ENCODE peak calls at places on chromosomes 16 and 17, in ten cellular contexts. D is AG04450; Y is activated CD8-positive, alpha-beta T cell treated with anti-CD3 and anti-CD28 coated beads for 36 hours; Z is heart left ventricle; F is kidney tubule cell; B is stimulated activated CD4-positive, alpha-beta T cell treated with anti-CD3 and anti-CD28 coated beads, Interleukin-12 subunit alpha, Interleukin-12 subunit beta, amount 100 ng/mL, for 24 hours; J is GM04503; N is Daoy; H is activated naive CD4-positive, alpha-beta T cell treated with anti-CD3 and anti-CD28 coated beads for 36 hours; W is heart right ventricle. I is an unnamed sample.

GRCh38 chr17:1211287-1211686 is 31.5 kb upstream of the ABR start:
- DNase-seq in D (no peak), F (no peak), B (no peak), W (no peak), Y (no peak), Z (no peak), H (no peak), J (no peak), N (no peak), I (no peak)

GRCh38 chr16:89141884-89142267 is 29.7 kb upstream of the CDH15 start:
- DNase-seq in B (no peak), W (no peak), Z (peak; percentile 33), Y (no peak), D (no peak), N (no peak), H (no peak), J (no peak), F (no peak), I (no peak)

GRCh38 chr17:67620636-67621035 is 97.1 kb upstream of the NOL11 start:
- DNase-seq in D (no peak), H (no peak), Y (no peak), W (no peak), N (no peak), B (no peak), Z (no peak), F (no peak), J (no peak), I (no peak)

GRCh38 chr16:89375021-89375420 is 115.3 kb downstream of the ANKRD11 start:
- DNase-seq in N (no peak), F (peak; percentile 41), Z (no peak), W (no peak), Y (no peak), B (no peak), H (no peak), D (no peak), J (no peak), I (no peak)

GRCh38 chr16:84975066-84975465 is 36.3 kb downstream of the ZDHHC7 start:
- DNase-seq in B (no peak), J (no peak), W (no peak), D (no peak), Z (no peak), F (no peak), N (no peak), H (no peak), Y (no peak), I (no peak)

GRCh38 chr17:17326275-17326875 is 23.2 kb downstream of the NT5M start:
- DNase-seq in W (no peak), Y (no peak), Z (no peak), D (no peak), F (no peak), J (no peak), H (no peak), B (no peak), N (no peak), I (no peak)

GRCh38 chr16:66948034-66948821 is 12.8 kb upstream of the CES3 start:
- DNase-seq in W (no peak), Y (no peak), D (no peak), B (no peak), N (no peak), F (peak; percentile 20), H (no peak), Z (peak; percentile 68), J (no peak), I (no peak)

GRCh38 chr17:2179615-2180295 is 123.8 kb downstream of the SMG6 start:
- DNase-seq in H (no peak), F (no peak), Y (no peak), B (no peak), N (peak; percentile 87), W (peak; percentile 60), Z (peak; percentile 71), J (peak; percentile 91), D (peak; percentile 97), I (no peak)

GRCh38 chr17:16378631-16379282 is 2.1 kb upstream of the UBB start:
- DNase-seq in B (no peak), J (no peak), F (no peak), N (no peak), W (no peak), H (no peak), D (no peak), Y (no peak), Z (no peak), I (no peak)

GRCh38 chr16:88444826-88445582 is 8.1 kb upstream of the ZFPM1 start:
- DNase-seq in H (no peak), Z (no peak), Y (no peak), F (no peak), J (no peak), W (no peak), D (no peak), N (peak; percentile 18), B (no peak), I (no peak)

GRCh38 chr17:79072544-79072943 is 2.1 kb upstream of the ENGASE start:
- DNase-seq in D (no peak), H (no peak), Z (no peak), J (no peak), F (no peak), N (no peak), Y (no peak), B (no peak), W (no peak), I (no peak)

GRCh38 chr16:82092711-82093110 is 57.7 kb downstream of the HSD17B2 start:
- DNase-seq in D (no peak), N (no peak), Y (no peak), Z (no peak), H (no peak), B (no peak), W (no peak), F (peak; percentile 47), J (no peak), I (no peak)

GRCh38 chr17:30092886-30093285 is 23.7 kb upstream of the NSRP1 start:
- DNase-seq in Z (no peak), Y (no peak), N (no peak), J (no peak), W (no peak), D (no peak), F (no peak), H (no peak), B (no peak), I (no peak)

GRCh38 chr17:5355416-5356129 is 63.9 kb downstream of the NUP88 start:
- DNase-seq in H (no peak), F (no peak), B (no peak), N (no peak), Z (no peak), Y (no peak), D (no peak), J (peak; percentile 8), W (no peak), I (no peak)

GRCh38 chr17:81287741-81288430 is 7.2 kb downstream of the SLC38A10 start:
- DNase-seq in J (no peak), F (no peak), N (no peak), H (no peak), W (no peak), Y (no peak), B (no peak), D (no peak), Z (peak; percentile 40), I (no peak)

GRCh38 chr16:89506113-89506504 is 2.1 kb upstream of the SPG7 start:
- DNase-seq in D (no peak), H (no peak), Y (no peak), W (no peak), N (no peak), Z (no peak), J (no peak), F (no peak), B (no peak), I (no peak)

GRCh38 chr16:50360033-50360778 is 8.6 kb downstream of the BRD7 start:
- DNase-seq in J (no peak), D (no peak), H (no peak), Z (no peak), F (peak; percentile 65), Y (no peak), N (no peak), W (no peak), B (no peak), I (no peak)

GRCh38 chr17:19730829-19731228 is 14.4 kb upstream of the SLC47A2 start:
- DNase-seq in H (no peak), B (no peak), J (no peak), Z (no peak), Y (no peak), W (no peak), F (no peak), N (no peak), D (no peak), I (no peak)

GRCh38 chr16:79171504-79172240 is 428.9 kb downstream of the MAF start:
- DNase-seq in W (no peak), Z (no peak), H (no peak), N (peak; percentile 38), Y (no peak), J (no peak), D (no peak), F (peak; percentile 62), B (no peak), I (no peak)

GRCh38 chr16:65543781-65544740 is 422.2 kb upstream of the CDH11 start:
- DNase-seq in F (no peak), J (no peak), N (no peak), H (no peak), D (no peak), Z (no peak), Y (no peak), W (no peak), B (no peak), I (no peak)

GRCh38 chr16:61274211-61274610 is 762.0 kb downstream of the CDH8 start:
- DNase-seq in J (no peak), W (no peak), Y (no peak), D (no peak), Z (no peak), F (no peak), H (no peak), N (no peak), B (no peak), I (no peak)

GRCh38 chr16:51697454-51697853 is 546.4 kb upstream of the SALL1 start:
- DNase-seq in H (no peak), D (no peak), N (no peak), B (no peak), W (no peak), J (no peak), F (peak; percentile 15), Y (no peak), Z (no peak), I (no peak)

GRCh38 chr17:4547118-4547906 is 7.9 kb downstream of the MYBBP1A start:
- DNase-seq in N (no peak), J (no peak), H (no peak), Y (no peak), D (no peak), W (no peak), B (no peak), F (no peak), Z (no peak), I (no peak)

GRCh38 chr16:24729243-24729966 is at the start of gene TNRC6A:
- DNase-seq in F (peak; percentile 92), H (peak; percentile 77), Y (peak; percentile 83), Z (peak; percentile 95), J (no peak), D (peak; percentile 59), W (peak; percentile 93), B (peak; percentile 74), N (peak; percentile 90), I (peak; percentile 67)

GRCh38 chr16:11768850-11769249 is 26.2 kb upstream of the TXNDC11 start:
- DNase-seq in Y (no peak), B (no peak), F (no peak), Z (no peak), J (no peak), H (no peak), D (no peak), W (no peak), N (no peak), I (no peak)